ENCODE peak calls at places on chromosomes 16 and 17, in eight cellular contexts. One of them, this sample, is unnamed.

GRCh38 chr17:70313450-70313849 is 144.1 kb downstream of the KCNJ2 start:
- DNase-seq in astrocyte of the spinal cord: peak; percentile 69
- DNase-seq in cerebellar cortex: no peak
- DNase-seq in EL: peak; percentile 45
- DNase-seq in GM10248: no peak
- DNase-seq in nephron progenitor cell: no peak
- DNase-seq in NCI-H1092: no peak
- DNase-seq in dermis blood vessel endothelial cell: no peak
- DNase-seq in this sample: no peak

GRCh38 chr17:83183150-83183820 is 103.9 kb downstream of the METRNL start:
- DNase-seq in GM10248: no peak
- DNase-seq in EL: no peak
- DNase-seq in astrocyte of the spinal cord: no peak
- DNase-seq in dermis blood vessel endothelial cell: no peak
- DNase-seq in nephron progenitor cell: no peak
- DNase-seq in cerebellar cortex: no peak
- DNase-seq in NCI-H1092: no peak
- DNase-seq in this sample: no peak

GRCh38 chr16:70646260-70647241 is at the start of gene IL34:
- DNase-seq in nephron progenitor cell: peak; percentile 44
- DNase-seq in dermis blood vessel endothelial cell: no peak
- DNase-seq in EL: no peak
- DNase-seq in GM10248: no peak
- DNase-seq in cerebellar cortex: peak; percentile 75
- DNase-seq in NCI-H1092: peak; percentile 26
- DNase-seq in astrocyte of the spinal cord: no peak
- DNase-seq in this sample: no peak

GRCh38 chr16:30429418-30429677 is 482 bp downstream of the DCTPP1 start:
- DNase-seq in EL: no peak
- DNase-seq in GM10248: no peak
- DNase-seq in astrocyte of the spinal cord: no peak
- DNase-seq in NCI-H1092: no peak
- DNase-seq in nephron progenitor cell: no peak
- DNase-seq in cerebellar cortex: no peak
- DNase-seq in dermis blood vessel endothelial cell: no peak
- DNase-seq in this sample: no peak

GRCh38 chr16:24382929-24383328 is 126.8 kb downstream of the CACNG3 start:
- DNase-seq in dermis blood vessel endothelial cell: no peak
- DNase-seq in astrocyte of the spinal cord: no peak
- DNase-seq in EL: no peak
- DNase-seq in GM10248: no peak
- DNase-seq in cerebellar cortex: no peak
- DNase-seq in nephron progenitor cell: no peak
- DNase-seq in NCI-H1092: no peak
- DNase-seq in this sample: no peak

GRCh38 chr16:47142469-47143328 is 1.0 kb downstream of the NETO2 start:
- DNase-seq in dermis blood vessel endothelial cell: peak; percentile 44
- DNase-seq in astrocyte of the spinal cord: peak; percentile 63
- DNase-seq in cerebellar cortex: peak; percentile 42
- DNase-seq in GM10248: peak; percentile 56
- DNase-seq in nephron progenitor cell: peak; percentile 61
- DNase-seq in NCI-H1092: no peak
- DNase-seq in EL: peak; percentile 42
- DNase-seq in this sample: peak; percentile 10

GRCh38 chr17:77968788-77969187 is 10.3 kb downstream of the TNRC6C start:
- DNase-seq in EL: no peak
- DNase-seq in GM10248: no peak
- DNase-seq in NCI-H1092: no peak
- DNase-seq in nephron progenitor cell: no peak
- DNase-seq in dermis blood vessel endothelial cell: no peak
- DNase-seq in astrocyte of the spinal cord: no peak
- DNase-seq in cerebellar cortex: no peak
- DNase-seq in this sample: no peak

GRCh38 chr17:74599531-74599939 is 7.5 kb upstream of the CD300LD start:
- DNase-seq in cerebellar cortex: peak; percentile 10
- DNase-seq in GM10248: no peak
- DNase-seq in NCI-H1092: no peak
- DNase-seq in dermis blood vessel endothelial cell: no peak
- DNase-seq in astrocyte of the spinal cord: no peak
- DNase-seq in EL: no peak
- DNase-seq in nephron progenitor cell: no peak
- DNase-seq in this sample: no peak

GRCh38 chr17:20096430-20096829 is 87.3 kb downstream of the SPECC1 start:
- DNase-seq in nephron progenitor cell: no peak
- DNase-seq in NCI-H1092: no peak
- DNase-seq in EL: no peak
- DNase-seq in astrocyte of the spinal cord: no peak
- DNase-seq in dermis blood vessel endothelial cell: no peak
- DNase-seq in cerebellar cortex: no peak
- DNase-seq in GM10248: no peak
- DNase-seq in this sample: no peak